ENCODE peak calls at places on chromosome 3, in four cellular contexts. T, K, S and B are unnamed samples.

GRCh38 chr3:116005404-116005803 is 382.1 kb downstream of the GAP43 start:
- DNase-seq in T (no peak), K (peak; percentile 87), S (no peak), B (peak; percentile 52)

GRCh38 chr3:99172736-99173657 is 271.5 kb upstream of the DCBLD2 start:
- DNase-seq in T (no peak), K (peak; percentile 45), S (peak; percentile 62), B (no peak)

GRCh38 chr3:42014949-42015533 is 53.1 kb upstream of the ULK4 start:
- DNase-seq in T (no peak), K (no peak), S (no peak), B (no peak)

GRCh38 chr3:51953445-51953844 is 1.7 kb upstream of the GPR62 start:
- DNase-seq in T (no peak), K (no peak), S (no peak), B (no peak)

GRCh38 chr3:125375950-125376679 is 990 bp upstream of the ZNF148 start:
- DNase-seq in T (peak; percentile 82), K (no peak), S (no peak), B (no peak)

GRCh38 chr3:101720851-101721649 is 3.4 kb upstream of the CEP97 start:
- DNase-seq in T (no peak), K (no peak), S (no peak), B (no peak)

GRCh38 chr3:194905696-194906095 is 220.0 kb downstream of the FAM43A start:
- DNase-seq in T (no peak), K (peak; percentile 54), S (no peak), B (peak; percentile 76)

GRCh38 chr3:180358179-180358578 is 243.8 kb upstream of the TTC14 start:
- DNase-seq in T (no peak), K (no peak), S (no peak), B (no peak)

GRCh38 chr3:105495021-105495420 is 128.3 kb downstream of the ALCAM start:
- DNase-seq in T (no peak), K (no peak), S (no peak), B (no peak)

GRCh38 chr3:143302638-143303171 is 183.1 kb downstream of the CHST2 start:
- DNase-seq in T (no peak), K (peak; percentile 36), S (no peak), B (no peak)

GRCh38 chr3:184377882-184378445 is at the start of gene THPO:
- DNase-seq in T (no peak), K (no peak), S (no peak), B (no peak)

GRCh38 chr3:56747150-56747549 is 54.6 kb downstream of the ARHGEF3 start:
- DNase-seq in T (no peak), K (no peak), S (no peak), B (no peak)

GRCh38 chr3:105367063-105367405 is 325 bp downstream of the ALCAM start:
- DNase-seq in T (peak; percentile 40), K (no peak), S (peak; percentile 71), B (peak; percentile 36)

GRCh38 chr3:23751485-23751811 is 54.3 kb upstream of the UBE2E1 start:
- DNase-seq in T (no peak), K (no peak), S (no peak), B (no peak)

GRCh38 chr3:29764059-29764458 is 483.2 kb downstream of the RBMS3 start:
- DNase-seq in T (no peak), K (peak; percentile 31), S (no peak), B (no peak)

GRCh38 chr3:4999626-5000184 is 20.5 kb downstream of the BHLHE40 start:
- DNase-seq in T (peak; percentile 26), K (no peak), S (no peak), B (peak; percentile 29)

GRCh38 chr3:98329392-98330124 is 24.1 kb upstream of the OR5K4 start:
- DNase-seq in T (peak; percentile 23), K (peak; percentile 6), S (no peak), B (no peak)

GRCh38 chr3:188546835-188547670 is 393.1 kb downstream of the LPP start:
- DNase-seq in T (no peak), K (peak; percentile 70), S (no peak), B (no peak)

GRCh38 chr3:136545664-136546266 is 206.4 kb downstream of the STAG1 start:
- DNase-seq in T (no peak), K (no peak), S (no peak), B (no peak)

GRCh38 chr3:39474126-39474515 is 6.6 kb downstream of the MOBP start:
- DNase-seq in T (no peak), K (no peak), S (no peak), B (no peak)

GRCh38 chr3:13009132-13009945 is 63.9 kb downstream of the IQSEC1 start:
- DNase-seq in T (no peak), K (no peak), S (no peak), B (no peak)

GRCh38 chr3:195087321-195087720 is 183.6 kb downstream of the XXYLT1 start:
- DNase-seq in T (peak; percentile 30), K (no peak), S (no peak), B (no peak)

GRCh38 chr3:37279226-37279625 is 104.8 kb upstream of the LRRFIP2 start:
- DNase-seq in T (no peak), K (no peak), S (no peak), B (no peak)

GRCh38 chr3:103963599-103963998 is 1403.1 kb upstream of the ALCAM start:
- DNase-seq in T (no peak), K (no peak), S (no peak), B (no peak)

GRCh38 chr3:75192065-75192658 is 472.0 kb upstream of the FRG2C start:
- DNase-seq in T (peak; percentile 15), K (no peak), S (no peak), B (no peak)

GRCh38 chr3:155325263-155325835 is 31.9 kb upstream of the STRIT1 start:
- DNase-seq in T (no peak), K (no peak), S (no peak), B (no peak)

GRCh38 chr3:71584216-71585061 is 911 bp upstream of the FOXP1 start:
- DNase-seq in T (peak; percentile 23), K (no peak), S (peak; percentile 78), B (no peak)

GRCh38 chr3:188051801-188052228 is 102.1 kb upstream of the LPP start:
- DNase-seq in T (no peak), K (no peak), S (no peak), B (no peak)

GRCh38 chr3:178310833-178311380 is 225.3 kb upstream of the KCNMB2 start:
- DNase-seq in T (peak; percentile 64), K (no peak), S (no peak), B (no peak)

GRCh38 chr3:58175429-58176184 is 35.2 kb downstream of the DNASE1L3 start:
- DNase-seq in T (no peak), K (no peak), S (no peak), B (peak; percentile 29)

GRCh38 chr3:114852974-114853373 is 294.1 kb downstream of the ZBTB20 start:
- DNase-seq in T (no peak), K (no peak), S (no peak), B (no peak)

GRCh38 chr3:128382221-128382807 is 84.4 kb downstream of the DNAJB8 start:
- DNase-seq in T (no peak), K (no peak), S (no peak), B (peak; percentile 8)

GRCh38 chr3:65406470-65406869 is 632.2 kb downstream of the MAGI1 start:
- DNase-seq in T (no peak), K (no peak), S (no peak), B (no peak)

GRCh38 chr3:29279830-29280229 is 1.0 kb upstream of the RBMS3 start:
- DNase-seq in T (no peak), K (no peak), S (no peak), B (no peak)

GRCh38 chr3:115071122-115071521 is 76.0 kb downstream of the ZBTB20 start:
- DNase-seq in T (no peak), K (no peak), S (no peak), B (no peak)

GRCh38 chr3:194354315-194354714 is 3.2 kb upstream of the CPN2 start:
- DNase-seq in T (no peak), K (no peak), S (no peak), B (no peak)

GRCh38 chr3:159987291-159987711 is 1.3 kb upstream of the IL12A start:
- DNase-seq in T (no peak), K (peak; percentile 30), S (no peak), B (no peak)

GRCh38 chr3:184746131-184747120 is 34.6 kb upstream of the MAGEF1 start:
- DNase-seq in T (no peak), K (no peak), S (no peak), B (no peak)

GRCh38 chr3:71454513-71455423 is 128.8 kb downstream of the FOXP1 start:
- DNase-seq in T (no peak), K (no peak), S (no peak), B (no peak)

GRCh38 chr3:46959169-46959515 is 17.4 kb downstream of the CCDC12 start:
- DNase-seq in T (no peak), K (no peak), S (no peak), B (no peak)